ENCODE peak calls at places on chromosomes 12 and 14, in eight cellular contexts. A is astrocyte; W is left ventricle myocardium inferior; O is AG09309; F is CD8-positive, alpha-beta T cell; D is mesothelial cell of epicardium; B is SK-N-SH; G is AG04450. L is an unnamed sample.

GRCh38 chr12:12893438-12893837 is 2.1 kb downstream of the GPRC5A start:
- DNase-seq in A (no peak), F (no peak), D (no peak), B (no peak), O (no peak), W (no peak), G (no peak), L (no peak)

GRCh38 chr12:132477009-132477702 is 12.8 kb upstream of the FBRSL1 start:
- DNase-seq in O (no peak), D (no peak), W (no peak), B (no peak), G (no peak), A (no peak), F (no peak), L (no peak)

GRCh38 chr14:29905549-29905948 is 22.1 kb downstream of the PRKD1 start:
- DNase-seq in W (no peak), O (no peak), B (no peak), F (no peak), D (no peak), A (no peak), G (no peak), L (no peak)

GRCh38 chr12:129941646-129942045 is 37.8 kb upstream of the TMEM132D start:
- DNase-seq in A (no peak), B (no peak), D (no peak), O (no peak), W (no peak), G (no peak), F (no peak), L (no peak)

GRCh38 chr14:28756896-28757570 is 9.6 kb upstream of the FOXG1 start:
- DNase-seq in A (peak), F (no peak), D (no peak), B (peak), W (no peak), O (no peak), G (no peak), L (no peak)

GRCh38 chr14:78606111-78606510 is 435.9 kb downstream of the NRXN3 start:
- DNase-seq in F (no peak), D (no peak), B (no peak), W (no peak), G (no peak), A (peak), O (peak), L (no peak)

GRCh38 chr12:114636723-114637480 is 47.1 kb downstream of the TBX3 start:
- DNase-seq in O (no peak), A (no peak), W (no peak), D (no peak), B (peak), F (no peak), G (no peak), L (no peak)

GRCh38 chr12:109541412-109541725 is 31.9 kb downstream of the MMAB start:
- DNase-seq in G (no peak), O (no peak), F (no peak), B (peak), D (no peak), W (no peak), A (no peak), L (no peak)

GRCh38 chr14:29868000-29868399 is 59.6 kb downstream of the PRKD1 start:
- DNase-seq in D (no peak), B (no peak), A (peak), O (no peak), G (peak), F (no peak), W (no peak), L (no peak)

GRCh38 chr12:131917139-131917710 is 11.9 kb upstream of the PUS1 start:
- DNase-seq in F (no peak), A (no peak), O (no peak), G (no peak), B (no peak), W (no peak), D (peak), L (no peak)

DNA sequence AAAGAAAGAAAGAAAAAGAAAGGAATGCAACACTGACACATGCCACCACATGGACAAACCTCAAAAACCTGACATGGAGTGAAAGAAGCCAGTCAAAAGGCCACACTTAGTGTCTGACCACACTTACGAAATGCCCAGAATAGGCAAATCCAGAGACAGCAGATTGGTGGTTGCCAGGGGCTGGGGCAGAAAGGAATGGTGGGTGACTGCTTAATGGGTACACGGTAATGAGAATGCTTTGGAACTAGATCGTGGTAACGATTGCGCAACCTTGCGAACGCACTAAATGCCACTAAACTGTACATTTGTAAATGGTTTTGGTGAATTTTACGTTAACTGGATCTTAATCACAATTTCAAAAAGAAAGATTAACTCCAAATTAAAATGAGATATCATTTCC is 39.5 kb downstream of the SCARB1 start:
- DNase-seq in B (no peak), D (no peak), G (no peak), F (no peak), O (no peak), W (no peak), A (no peak), L (no peak)
- TF ChIP-seq CTCF in B (no peak), D (no peak), G (no peak), F (no peak), O (no peak), W (no peak), A (no peak), L (no peak)

GRCh38 chr12:14108702-14109101 is 127.3 kb upstream of the GRIN2B start:
- DNase-seq in D (no peak), F (no peak), A (no peak), B (no peak), W (no peak), O (no peak), G (no peak), L (no peak)

GRCh38 chr12:14113031-14113430 is 131.6 kb upstream of the GRIN2B start:
- DNase-seq in A (no peak), O (no peak), B (no peak), W (no peak), F (no peak), D (no peak), G (no peak), L (no peak)

DNA sequence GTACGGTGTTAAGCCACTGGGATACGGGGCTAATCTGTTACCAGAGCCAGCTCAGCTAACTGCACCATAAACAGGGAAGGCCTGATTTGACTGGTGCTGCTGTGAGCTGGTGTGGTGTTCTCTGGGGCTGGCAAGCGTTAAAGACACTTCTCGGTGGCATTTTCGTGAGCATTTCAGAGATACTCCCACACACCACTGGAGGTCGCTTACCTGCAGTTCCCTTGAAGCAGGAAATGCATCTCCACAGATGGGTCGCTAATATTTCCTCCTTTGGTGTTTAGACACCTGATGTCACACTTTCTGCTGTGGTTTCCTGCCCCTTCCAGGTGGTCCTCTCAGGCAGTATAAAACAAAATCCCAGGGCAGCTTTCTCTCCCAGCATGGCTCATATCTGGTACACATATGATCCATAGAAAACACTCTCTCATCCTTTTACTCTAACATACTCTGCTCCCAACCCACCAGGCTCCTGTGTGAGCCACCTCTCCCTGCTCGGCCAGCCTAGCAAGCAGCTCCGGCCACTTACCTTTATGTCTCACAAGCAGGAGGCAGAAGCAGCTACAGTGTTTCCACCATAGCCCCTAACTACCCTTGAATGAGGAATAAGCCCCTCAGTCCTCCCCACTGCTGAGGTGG is 129.9 kb upstream of the GRIN2B start:
- DNase-seq in W (no peak), D (no peak), G (no peak), A (no peak), B (peak), F (no peak), O (no peak), L (peak)
- TF ChIP-seq CTCF in W (no peak), D (no peak), G (no peak), A (no peak), B (peak), F (no peak), O (no peak), L (peak)

DNA sequence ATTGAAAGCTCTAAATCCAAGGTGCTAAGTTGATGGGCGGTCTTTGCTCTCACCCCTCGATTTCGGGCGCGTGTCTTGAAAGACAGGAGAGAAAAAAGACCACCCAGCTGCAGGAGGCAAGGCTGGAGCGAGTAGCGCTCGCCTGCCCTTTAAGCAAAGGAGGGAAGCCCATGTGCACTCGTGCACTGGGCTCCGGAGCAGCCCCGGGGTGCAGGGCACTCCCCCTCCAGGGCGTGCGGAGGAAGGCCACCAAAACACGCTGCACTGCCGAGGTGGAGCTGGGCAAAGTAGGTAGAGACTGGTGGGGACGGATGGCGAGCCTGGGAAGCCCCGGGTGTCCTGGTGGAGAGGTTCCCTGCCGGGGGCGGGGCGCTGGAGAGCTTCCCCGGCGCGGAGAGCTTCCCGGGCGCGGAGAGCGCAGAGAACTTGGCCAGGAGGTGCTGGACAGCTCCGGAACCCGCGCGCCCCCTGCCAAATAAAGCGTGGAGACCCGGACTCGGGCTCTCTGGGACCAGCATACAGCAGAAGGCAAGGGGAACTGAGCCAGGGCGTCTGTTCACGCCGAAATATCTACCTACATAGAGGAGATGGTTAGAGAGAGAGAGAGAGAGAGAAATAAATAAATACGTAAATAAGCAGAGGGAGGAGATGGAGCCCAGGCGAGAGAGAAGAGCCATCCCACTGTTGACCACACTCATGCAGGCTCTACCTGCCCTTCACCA is 600 bp upstream of the NELL2 start:
- DNase-seq in B (peak), G (no peak), O (no peak), F (peak), A (peak), W (no peak), D (peak), L (peak)
- TF ChIP-seq CTCF in B (peak), G (peak), O (no peak), F (peak), A (no peak), W (no peak), D (no peak), L (no peak)

GRCh38 chr14:49310298-49310697 is 275.9 kb downstream of the RPS29 start:
- DNase-seq in D (no peak), O (no peak), A (no peak), W (no peak), F (no peak), B (no peak), G (no peak), L (no peak)
- TF ChIP-seq CTCF in D (no peak), O (no peak), A (no peak), W (no peak), F (no peak), B (no peak), G (no peak), L (no peak)

DNA sequence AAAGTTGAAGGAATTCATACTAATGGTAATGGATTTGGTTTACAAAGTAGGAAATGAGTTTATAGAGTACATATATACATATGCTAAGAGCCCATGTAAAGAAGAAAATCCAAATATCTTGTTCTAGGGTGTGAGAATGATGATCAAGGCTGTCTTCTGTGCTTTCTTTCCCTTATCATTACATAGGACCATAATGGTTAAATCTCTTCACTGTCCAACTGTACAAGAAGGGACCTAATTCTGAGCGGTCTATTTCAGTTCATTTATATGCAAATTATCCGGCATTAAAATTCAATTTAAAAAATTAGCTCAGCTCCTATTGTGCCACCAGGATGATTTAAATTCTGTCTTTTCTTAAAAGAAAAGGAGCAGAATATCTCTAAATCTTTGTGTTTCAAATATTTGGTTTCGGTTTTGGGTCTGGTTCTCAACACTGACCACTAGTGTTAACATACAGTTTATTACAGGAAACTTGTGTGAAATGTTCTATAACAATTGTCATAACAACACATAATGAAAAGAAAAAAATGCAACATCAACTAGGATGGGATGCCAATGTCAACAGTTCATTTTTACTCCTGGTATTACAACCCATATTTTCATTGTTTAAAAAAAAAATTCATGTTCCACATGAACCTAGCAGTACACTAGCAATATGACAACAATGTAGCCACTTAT is 16.8 kb downstream of the OR4K1 start:
- DNase-seq in G (no peak), D (no peak), W (no peak), A (no peak), F (no peak), B (no peak), O (no peak), L (no peak)
- TF ChIP-seq CTCF in G (no peak), D (no peak), W (no peak), A (no peak), F (no peak), B (peak), O (no peak), L (no peak)

DNA sequence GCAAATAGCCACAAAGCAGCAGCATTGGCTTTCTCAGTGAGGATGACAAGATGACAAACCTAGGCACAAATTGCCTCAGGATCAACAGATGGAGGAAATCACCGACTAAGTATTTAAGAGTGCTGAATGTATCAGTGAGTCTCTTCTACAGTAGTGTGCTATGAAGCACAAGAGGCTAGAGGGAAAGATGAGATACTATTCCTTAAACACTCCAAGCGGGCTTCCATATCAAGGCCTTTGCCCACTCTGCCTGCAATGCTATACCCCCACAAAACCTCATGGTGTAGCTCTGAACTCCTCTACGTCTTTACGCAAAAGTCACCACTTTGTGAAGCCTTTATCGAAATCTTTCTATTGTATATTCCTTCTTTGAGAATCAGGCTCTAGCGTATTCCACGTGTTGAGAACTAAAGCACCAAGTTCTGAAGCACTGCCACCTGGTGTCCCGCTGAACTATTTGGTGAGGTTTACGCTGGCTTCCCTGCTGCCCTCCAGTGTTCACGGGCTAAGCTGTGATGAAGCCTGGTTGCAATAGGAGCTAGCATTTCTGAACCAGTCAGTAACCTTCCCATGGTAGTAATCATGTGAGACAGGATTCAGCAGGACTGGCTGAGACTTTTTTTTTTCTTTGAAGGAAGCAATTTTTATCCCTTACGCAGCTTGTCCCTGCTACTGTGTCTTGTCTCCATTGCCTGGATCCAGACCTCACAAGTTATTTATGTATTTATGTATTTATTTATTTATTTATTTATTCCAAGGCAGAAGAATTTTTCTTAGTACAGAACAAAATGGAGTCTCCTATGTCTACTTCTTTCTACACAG is 426.5 kb upstream of the OR4E1 start:
- DNase-seq in F (peak), G (peak), A (peak), W (peak), O (no peak), B (peak), D (no peak), L (peak)
- TF ChIP-seq CTCF in F (peak), G (peak), A (peak), W (peak), O (peak), B (peak), D (no peak), L (peak)